ENCODE peak calls at places on chromosomes 13 and 19, in nine cellular contexts. J is breast epithelium, X is transverse colon, H is sigmoid colon, T is endothelial cell of umbilical vein, S is SK-N-SH, U is H1, M is spleen, E is HL-60. W is an unnamed sample.

GRCh38 chr13:112824429-112824828 is 134.6 kb downstream of the ATP11A start:
- DNase-seq in J (no peak), X (no peak), H (no peak), T (no peak), S (no peak), U (no peak), M (no peak), E (no peak), W (no peak)

GRCh38 chr19:6424190-6424938 is at the start of gene KHSRP:
- DNase-seq in J (no peak), X (no peak), H (peak; percentile 63), T (no peak), S (peak; percentile 98), U (no peak), M (no peak), E (no peak), W (no peak)

GRCh38 chr13:112242777-112243176 is 133.4 kb upstream of the SPACA7 start:
- DNase-seq in J (no peak), X (no peak), H (no peak), T (no peak), S (no peak), U (no peak), M (peak; percentile 59), E (no peak), W (no peak)

GRCh38 chr13:73451120-73452029 is 392.6 kb downstream of the KLF5 start:
- DNase-seq in J (no peak), X (peak; percentile 39), H (no peak), T (no peak), S (no peak), U (no peak), M (no peak), E (no peak), W (no peak)

GRCh38 chr13:67353891-67354459 is 123.8 kb upstream of the PCDH9 start:
- DNase-seq in J (no peak), X (no peak), H (no peak), T (no peak), S (no peak), U (no peak), M (no peak), E (no peak), W (no peak)

GRCh38 chr13:41746259-41746658 is 214.7 kb downstream of the VWA8 start:
- DNase-seq in J (no peak), X (no peak), H (no peak), T (no peak), S (no peak), U (no peak), M (no peak), E (no peak), W (no peak)

GRCh38 chr19:40178756-40179155 is 12.5 kb upstream of the MAP3K10 start:
- DNase-seq in J (no peak), X (no peak), H (no peak), T (no peak), S (no peak), U (no peak), M (no peak), E (no peak), W (no peak)

GRCh38 chr19:15378529-15379082 is 981 bp downstream of the AKAP8 start:
- DNase-seq in J (no peak), X (peak; percentile 64), H (peak; percentile 76), T (peak; percentile 43), S (peak; percentile 62), U (no peak), M (peak; percentile 90), E (no peak), W (peak; percentile 63)

GRCh38 chr13:95530178-95530577 is 22.3 kb upstream of the CLDN10 start:
- DNase-seq in J (no peak), X (no peak), H (no peak), T (peak; percentile 92), S (no peak), U (no peak), M (no peak), E (peak; percentile 41), W (no peak)

GRCh38 chr19:30078381-30078910 is 136.4 kb downstream of the URI1 start:
- DNase-seq in J (peak; percentile 40), X (peak; percentile 3), H (peak; percentile 36), T (no peak), S (no peak), U (no peak), M (peak; percentile 31), E (no peak), W (no peak)

GRCh38 chr13:70544706-70545105 is 436.5 kb upstream of the KLHL1 start:
- DNase-seq in J (no peak), X (no peak), H (no peak), T (no peak), S (no peak), U (no peak), M (no peak), E (no peak), W (no peak)

GRCh38 chr19:51194527-51195315 is 30.2 kb upstream of the CD33 start:
- DNase-seq in J (no peak), X (no peak), H (no peak), T (no peak), S (no peak), U (no peak), M (no peak), E (no peak), W (no peak)

GRCh38 chr19:55208880-55209429 is 346 bp downstream of the PTPRH start:
- DNase-seq in J (no peak), X (peak; percentile 22), H (no peak), T (no peak), S (no peak), U (no peak), M (no peak), E (no peak), W (no peak)
- TF ChIP-seq POLR2AphosphoS5 in J (no peak), X (no peak), H (no peak), T (no peak), S (no peak), U (no peak), M (no peak), E (no peak), W (no peak)

GRCh38 chr19:57305056-57305455 is 15.2 kb upstream of the ZNF543 start:
- DNase-seq in J (no peak), X (no peak), H (no peak), T (no peak), S (no peak), U (no peak), M (no peak), E (no peak), W (no peak)

GRCh38 chr19:57302727-57303401 is 17.4 kb upstream of the ZNF543 start:
- DNase-seq in J (no peak), X (no peak), H (no peak), T (no peak), S (no peak), U (no peak), M (no peak), E (no peak), W (no peak)

DNA sequence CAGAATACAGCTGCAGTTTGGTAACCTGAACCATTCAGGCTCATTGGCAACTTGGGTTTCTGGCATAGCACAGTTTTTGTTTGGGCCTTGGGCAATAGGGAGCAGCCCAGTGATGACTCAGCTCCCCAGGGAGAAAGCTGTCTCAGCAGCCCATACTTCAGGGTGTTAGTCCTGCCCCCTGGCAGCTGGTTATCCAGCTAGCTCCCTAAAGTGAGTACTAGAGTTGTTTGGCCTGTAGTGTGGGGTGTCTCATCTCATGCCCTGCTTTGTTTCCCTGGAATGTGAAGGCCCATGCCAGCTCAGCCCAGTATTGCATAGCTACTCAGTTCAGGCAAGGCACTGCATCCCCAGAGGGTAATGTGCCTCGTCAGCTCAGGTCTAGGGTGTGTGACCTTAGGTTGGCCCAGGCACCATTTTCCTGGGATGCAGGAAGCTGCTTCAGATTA is 18.2 kb upstream of the ZNF543 start:
- DNase-seq in J (no peak), X (no peak), H (no peak), T (no peak), S (no peak), U (no peak), M (no peak), E (no peak), W (no peak)
- TF ChIP-seq POLR2AphosphoS5 in J (no peak), X (no peak), H (no peak), T (no peak), S (no peak), U (no peak), M (no peak), E (no peak), W (no peak)

GRCh38 chr13:109586509-109587346 is 199.7 kb downstream of the IRS2 start:
- DNase-seq in J (no peak), X (peak; percentile 67), H (no peak), T (no peak), S (no peak), U (no peak), M (no peak), E (no peak), W (no peak)
- TF ChIP-seq POLR2AphosphoS5 in J (no peak), X (peak; percentile 43), H (no peak), T (no peak), S (no peak), U (no peak), M (no peak), E (no peak), W (no peak)

GRCh38 chr19:55118401-55118991 is 1.1 kb upstream of the PPP1R12C start:
- DNase-seq in J (no peak), X (peak; percentile 35), H (no peak), T (no peak), S (no peak), U (peak; percentile 73), M (peak; percentile 79), E (peak; percentile 45), W (no peak)
- TF ChIP-seq POLR2AphosphoS5 in J (no peak), X (no peak), H (no peak), T (no peak), S (no peak), U (no peak), M (no peak), E (no peak), W (no peak)

GRCh38 chr19:17185590-17185989 is 29.6 kb upstream of the USE1 start:
- DNase-seq in J (no peak), X (no peak), H (no peak), T (no peak), S (no peak), U (no peak), M (no peak), E (no peak), W (no peak)

GRCh38 chr19:17180997-17181702 is 34.0 kb upstream of the USE1 start:
- DNase-seq in J (no peak), X (no peak), H (no peak), T (no peak), S (no peak), U (no peak), M (no peak), E (no peak), W (no peak)

GRCh38 chr19:17184381-17184841 is 30.7 kb upstream of the USE1 start:
- DNase-seq in J (no peak), X (peak; percentile 26), H (no peak), T (no peak), S (no peak), U (no peak), M (peak; percentile 89), E (no peak), W (no peak)

GRCh38 chr19:17183858-17184271 is 31.3 kb upstream of the USE1 start:
- DNase-seq in J (no peak), X (no peak), H (no peak), T (no peak), S (no peak), U (no peak), M (no peak), E (peak; percentile 15), W (no peak)

DNA sequence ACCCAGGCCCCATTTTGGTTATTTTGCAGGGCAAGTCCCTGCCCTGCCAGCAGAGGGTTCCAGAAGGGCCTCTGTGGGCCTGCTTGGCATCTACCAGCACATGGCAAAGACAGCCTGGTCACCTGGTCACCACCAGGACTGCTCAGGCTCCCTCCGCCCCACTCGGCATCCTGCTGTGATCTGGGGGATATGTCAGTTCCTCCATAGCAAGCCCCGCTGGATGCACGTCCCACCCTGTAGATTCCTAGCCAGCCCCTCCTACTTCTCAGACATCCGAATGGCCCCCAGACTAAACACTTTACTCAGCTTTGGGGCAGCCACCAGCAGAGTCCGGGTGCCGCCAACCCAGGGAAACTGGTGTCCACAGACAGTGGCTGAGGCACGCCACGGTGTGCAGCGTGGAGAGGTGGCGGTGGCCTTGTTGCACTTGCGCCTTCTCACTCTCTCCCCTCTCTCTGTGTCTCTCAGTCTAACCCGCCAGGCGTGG is 31.8 kb upstream of the USE1 start:
- DNase-seq in J (no peak), X (no peak), H (no peak), T (no peak), S (no peak), U (no peak), M (peak; percentile 85), E (no peak), W (no peak)
- TF ChIP-seq POLR2AphosphoS5 in J (no peak), X (no peak), H (no peak), T (no peak), S (no peak), U (no peak), M (peak; percentile 60), E (no peak), W (no peak)